ENCODE peak calls at places on chromosome 13, in six cellular contexts. M is fibroblast of lung, S is K562, N is mammary epithelial cell, X is endodermal cell, A is H1. F is an unnamed sample. For H3K9me3, the result is how much of the 10 kb centered on the place peaks cover.

GRCh38 chr13:51778407-51778806 is 25.6 kb downstream of the DHRS12 start:
- DNase-seq in M (no peak), S (no peak), N (no peak), X (no peak), A (no peak), F (no peak)

GRCh38 chr13:40377783-40378182 is 288.7 kb downstream of the FOXO1 start:
- DNase-seq in M (peak), S (no peak), N (no peak), X (no peak), A (no peak), F (peak)

GRCh38 chr13:39910833-39911232 is 255.4 kb downstream of the COG6 start:
- DNase-seq in M (peak), S (no peak), N (peak), X (no peak), A (no peak), F (peak)

GRCh38 chr13:38141792-38142191 is 207.9 kb upstream of the UFM1 start:
- DNase-seq in M (peak), S (no peak), N (peak), X (no peak), A (no peak), F (peak)

GRCh38 chr13:100244431-100244830 is 155.5 kb downstream of the PCCA start:
- DNase-seq in M (peak), S (no peak), N (no peak), X (no peak), A (no peak), F (peak)

GRCh38 chr13:23531446-23531845 is 38.8 kb upstream of the TNFRSF19 start:
- DNase-seq in M (no peak), S (no peak), N (no peak), X (no peak), A (no peak), F (no peak)

GRCh38 chr13:49812806-49813205 is 20.3 kb upstream of the KPNA3 start:
- DNase-seq in M (no peak), S (no peak), N (no peak), X (no peak), A (no peak), F (no peak)

GRCh38 chr13:109622006-109622405 is 164.4 kb downstream of the IRS2 start:
- DNase-seq in M (no peak), S (no peak), N (no peak), X (no peak), A (no peak), F (no peak)

GRCh38 chr13:90485441-90485840 is 862.0 kb upstream of the MIR17HG start:
- DNase-seq in M (peak), S (no peak), N (peak), X (no peak), A (no peak), F (peak)

GRCh38 chr13:29925457-29925856 is 75.0 kb upstream of the UBL3 start:
- DNase-seq in M (peak), S (no peak), N (peak), X (no peak), A (no peak), F (peak)

GRCh38 chr13:112722433-112723250 is 32.8 kb downstream of the ATP11A start:
- DNase-seq in M (peak), S (peak), N (peak), X (peak), A (no peak), F (peak)

GRCh38 chr13:45537506-45537905 is 72.8 kb downstream of the COG3 start:
- DNase-seq in M (no peak), S (no peak), N (no peak), X (no peak), A (no peak), F (no peak)

GRCh38 chr13:85841427-85841826 is 42.2 kb upstream of the SLITRK6 start:
- DNase-seq in M (no peak), S (no peak), N (no peak), X (no peak), A (no peak), F (no peak)

GRCh38 chr13:113500530-113501265 is 10.2 kb upstream of the DCUN1D2 start:
- DNase-seq in M (no peak), S (no peak), N (no peak), X (no peak), A (no peak), F (no peak)

GRCh38 chr13:33307820-33308219 is 22.3 kb upstream of the STARD13 start:
- DNase-seq in M (peak), S (no peak), N (no peak), X (no peak), A (no peak), F (peak)

GRCh38 chr13:33313504-33313903 is 27.9 kb upstream of the STARD13 start:
- DNase-seq in M (no peak), S (no peak), N (no peak), X (no peak), A (no peak), F (no peak)

GRCh38 chr13:33310245-33311038 is 24.9 kb upstream of the STARD13 start:
- DNase-seq in M (no peak), S (no peak), N (no peak), X (no peak), A (no peak), F (no peak)

GRCh38 chr13:33311040-33311439 is 25.5 kb upstream of the STARD13 start:
- DNase-seq in M (no peak), S (no peak), N (no peak), X (no peak), A (no peak), F (no peak)

GRCh38 chr13:33312150-33312908 is 26.8 kb upstream of the STARD13 start:
- DNase-seq in M (peak), S (no peak), N (peak), X (no peak), A (no peak), F (no peak)
- TF ChIP-seq CTCF in M (peak), S (no peak), N (no peak), X (peak), A (no peak), F (no peak)

GRCh38 chr13:18954254-18954653 is 227.4 kb downstream of the TUBA3C start:
- DNase-seq in M (no peak), S (no peak), N (no peak), X (no peak), A (no peak), F (no peak)
- H3K9me3 ChIP-seq in M (under half), S (under half), N (half or more), X (half or more), A (half or more), F (under half)

GRCh38 chr13:66581691-66582090 is 648.4 kb downstream of the PCDH9 start:
- DNase-seq in M (no peak), S (no peak), N (no peak), X (no peak), A (no peak), F (no peak)

GRCh38 chr13:66574606-66575005 is 655.5 kb downstream of the PCDH9 start:
- DNase-seq in M (peak), S (no peak), N (no peak), X (no peak), A (no peak), F (peak)

GRCh38 chr13:66576381-66576780 is 653.8 kb downstream of the PCDH9 start:
- DNase-seq in M (no peak), S (no peak), N (no peak), X (no peak), A (no peak), F (no peak)

GRCh38 chr13:66578305-66578704 is 651.8 kb downstream of the PCDH9 start:
- DNase-seq in M (peak), S (no peak), N (no peak), X (no peak), A (no peak), F (peak)

DNA sequence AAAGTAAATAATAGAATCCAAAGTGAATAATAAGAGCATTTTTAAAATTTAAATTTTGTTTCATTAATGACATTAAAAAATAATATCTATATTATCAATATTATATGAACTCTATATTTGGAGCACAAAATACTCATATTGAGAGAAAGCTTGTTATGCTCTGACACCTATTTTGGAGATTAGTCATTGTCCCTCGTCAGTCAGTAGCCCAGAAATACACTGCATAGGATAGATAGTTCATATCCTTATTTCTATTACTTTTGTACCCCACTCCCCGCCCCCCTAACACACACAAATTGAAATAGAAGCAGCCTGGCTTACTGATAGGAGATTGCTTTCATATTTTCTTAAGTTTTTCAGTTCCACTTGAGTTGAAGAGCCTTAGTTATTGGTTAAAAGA is 652.8 kb downstream of the PCDH9 start:
- DNase-seq in M (no peak), S (no peak), N (no peak), X (no peak), A (no peak), F (no peak)
- H3K9ac ChIP-seq in M (no peak), S (no peak), N (no peak), X (no peak), A (no peak), F (no peak)

GRCh38 chr13:53778937-53779336 is 750.3 kb downstream of the OLFM4 start:
- DNase-seq in M (no peak), S (no peak), N (no peak), X (no peak), A (no peak), F (no peak)

GRCh38 chr13:53775807-53776206 is 747.2 kb downstream of the OLFM4 start:
- DNase-seq in M (no peak), S (no peak), N (no peak), X (no peak), A (no peak), F (no peak)
- TF ChIP-seq CTCF in M (no peak), S (no peak), N (no peak), X (peak), A (no peak), F (no peak)

GRCh38 chr13:83220241-83220640 is 662.0 kb downstream of the SLITRK1 start:
- DNase-seq in M (peak), S (no peak), N (peak), X (no peak), A (no peak), F (no peak)

GRCh38 chr13:83219832-83220231 is 662.4 kb downstream of the SLITRK1 start:
- DNase-seq in M (no peak), S (no peak), N (no peak), X (no peak), A (no peak), F (no peak)

GRCh38 chr13:83214452-83214851 is 667.8 kb downstream of the SLITRK1 start:
- DNase-seq in M (peak), S (no peak), N (no peak), X (no peak), A (no peak), F (no peak)

GRCh38 chr13:83215627-83216026 is 666.6 kb downstream of the SLITRK1 start:
- DNase-seq in M (peak), S (no peak), N (peak), X (no peak), A (no peak), F (peak)

DNA sequence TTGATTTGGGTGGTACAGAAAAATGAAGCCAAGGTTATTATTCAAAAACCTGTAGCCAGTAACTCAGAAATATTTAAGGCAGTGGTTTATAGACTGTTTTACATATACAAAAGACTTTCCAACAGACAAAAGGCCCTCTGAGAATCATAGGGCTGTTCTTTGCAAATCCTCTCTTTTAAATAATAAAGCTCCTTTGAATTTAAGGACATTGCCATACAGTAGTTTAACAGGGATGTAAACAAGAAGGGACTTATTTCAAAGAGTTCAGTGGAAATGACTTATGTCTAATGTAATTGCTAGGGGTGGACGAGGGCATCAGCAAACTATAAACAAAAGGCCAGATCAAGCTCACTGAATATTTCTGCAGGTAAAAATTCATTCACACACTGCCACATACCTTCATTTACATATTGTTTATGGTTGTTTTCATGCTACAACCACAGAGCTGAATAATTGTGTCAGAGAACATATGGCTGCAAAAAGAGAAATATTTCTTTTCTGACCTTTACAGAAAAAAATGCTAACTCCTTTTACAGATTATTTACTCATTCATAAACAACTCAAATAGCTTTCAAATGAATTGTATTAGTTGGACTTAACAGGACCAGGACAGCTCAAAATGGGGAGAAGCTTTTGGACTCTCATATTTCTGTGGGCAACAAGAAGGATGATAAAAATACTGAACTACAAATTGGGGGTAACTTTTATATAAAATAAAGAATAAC is 665.6 kb downstream of the SLITRK1 start:
- DNase-seq in M (peak), S (no peak), N (no peak), X (no peak), A (no peak), F (no peak)
- H3K9me3 ChIP-seq in M (under half), S (under half), N (under half), X (under half), A (under half), F (under half)

GRCh38 chr13:31749929-31750328 is 10.6 kb downstream of the RXFP2 start:
- DNase-seq in M (peak), S (no peak), N (peak), X (no peak), A (no peak), F (peak)

GRCh38 chr13:31756346-31756745 is 17.0 kb downstream of the RXFP2 start:
- DNase-seq in M (peak), S (no peak), N (peak), X (no peak), A (no peak), F (peak)

GRCh38 chr13:31755211-31755610 is 15.9 kb downstream of the RXFP2 start:
- DNase-seq in M (no peak), S (no peak), N (no peak), X (no peak), A (no peak), F (no peak)

DNA sequence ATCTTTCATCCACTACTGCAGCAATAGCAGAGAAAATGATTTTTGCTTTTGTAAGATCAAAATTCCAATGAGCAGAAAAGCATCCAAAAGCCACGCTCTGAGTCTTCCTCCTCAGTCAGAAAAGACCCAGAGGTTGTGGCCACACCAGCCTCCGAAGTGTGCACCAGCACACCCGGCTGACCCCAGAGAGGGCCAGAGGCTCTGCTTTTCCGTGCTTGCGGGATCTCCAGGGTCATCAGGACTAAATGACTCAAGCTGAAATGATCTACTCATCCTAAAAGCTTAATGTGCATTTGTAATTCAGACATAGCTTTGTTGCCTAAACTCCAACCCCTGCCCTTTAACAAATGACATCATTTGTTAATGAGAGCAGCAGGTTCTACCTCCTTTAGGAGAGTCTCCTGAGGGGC is 16.5 kb downstream of the RXFP2 start:
- DNase-seq in M (peak), S (no peak), N (no peak), X (no peak), A (no peak), F (peak)
- H3K9ac ChIP-seq in M (peak), S (no peak), N (no peak), X (no peak), A (no peak), F (peak)

DNA sequence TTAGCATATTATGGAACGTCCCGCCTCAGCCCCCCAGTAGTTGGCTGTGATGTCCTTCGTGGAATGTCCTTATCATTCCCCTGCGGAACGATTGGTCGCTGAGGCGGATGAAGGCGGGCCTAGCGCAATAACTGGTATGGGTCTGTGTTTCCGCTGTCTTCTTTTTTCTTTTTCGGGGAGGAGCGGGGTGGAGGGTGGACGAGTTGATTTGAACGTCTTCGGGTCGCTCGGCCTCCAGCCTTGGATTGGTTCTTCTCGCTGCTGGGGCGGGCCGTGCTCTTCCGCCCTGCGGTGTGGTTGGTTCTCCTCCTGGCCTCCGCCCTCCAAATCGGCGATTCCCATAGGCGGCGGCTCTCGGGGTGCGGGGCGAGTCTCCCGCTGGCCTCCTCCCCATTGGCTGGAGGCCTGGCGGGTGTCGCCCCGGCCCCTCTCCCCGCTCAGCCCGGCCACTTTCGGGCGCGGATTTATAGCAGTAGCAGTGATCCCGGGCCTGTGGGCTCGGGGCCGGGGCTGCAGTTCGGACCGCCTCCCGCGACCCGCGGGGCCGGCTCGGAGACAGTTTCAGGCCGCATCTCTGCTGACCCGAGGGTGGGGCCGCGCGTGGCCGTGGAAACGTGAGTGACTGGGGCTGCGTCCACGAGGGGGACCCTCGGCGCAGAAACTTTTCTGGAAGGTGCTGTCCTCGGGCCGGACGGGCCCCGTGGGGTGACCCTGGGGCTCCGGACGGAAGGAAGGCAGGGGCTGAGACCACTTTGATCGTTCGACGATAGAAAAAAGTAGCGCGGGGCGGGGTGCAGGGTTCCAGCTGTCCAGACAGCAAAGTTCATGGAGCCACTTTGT is 2.1 kb downstream of the ING1 start:
- DNase-seq in M (peak), S (peak), N (peak), X (peak), A (peak), F (peak)
- TF ChIP-seq CTCF in M (peak), S (no peak), N (no peak), X (peak), A (no peak), F (no peak)

DNA sequence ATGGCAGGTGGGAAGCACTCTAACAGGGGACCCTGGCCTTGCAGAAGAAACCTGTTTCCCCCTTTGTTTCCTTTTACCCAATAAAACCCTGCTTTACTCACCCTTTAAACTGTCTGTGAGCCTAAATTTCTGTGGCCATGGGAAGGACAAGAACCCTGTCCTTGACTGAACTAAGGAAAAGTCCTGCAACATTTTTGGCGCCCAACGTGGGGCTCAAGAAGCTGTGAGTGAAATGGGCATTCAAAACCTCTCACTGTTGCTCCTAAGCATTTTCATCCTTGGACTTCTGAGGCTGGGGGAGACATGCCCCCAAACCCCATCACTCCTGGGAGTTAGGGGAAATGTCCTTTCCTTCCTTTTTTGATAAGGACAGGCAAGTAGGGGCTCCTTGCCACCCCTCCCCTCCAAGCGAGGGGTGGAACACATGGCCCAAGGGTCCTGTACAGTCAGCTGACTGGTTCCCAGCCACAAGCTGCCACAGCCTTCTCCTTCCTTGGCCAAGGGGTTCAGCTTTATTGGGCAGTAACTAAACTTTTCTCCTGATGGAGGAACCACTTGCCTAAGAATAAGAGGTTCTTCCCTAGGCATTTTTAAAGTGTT is 381.6 kb downstream of the KLF5 start:
- DNase-seq in M (no peak), S (no peak), N (peak), X (no peak), A (no peak), F (no peak)
- H3K9me3 ChIP-seq in M (under half), S (under half), N (under half), X (half or more), A (under half), F (under half)

DNA sequence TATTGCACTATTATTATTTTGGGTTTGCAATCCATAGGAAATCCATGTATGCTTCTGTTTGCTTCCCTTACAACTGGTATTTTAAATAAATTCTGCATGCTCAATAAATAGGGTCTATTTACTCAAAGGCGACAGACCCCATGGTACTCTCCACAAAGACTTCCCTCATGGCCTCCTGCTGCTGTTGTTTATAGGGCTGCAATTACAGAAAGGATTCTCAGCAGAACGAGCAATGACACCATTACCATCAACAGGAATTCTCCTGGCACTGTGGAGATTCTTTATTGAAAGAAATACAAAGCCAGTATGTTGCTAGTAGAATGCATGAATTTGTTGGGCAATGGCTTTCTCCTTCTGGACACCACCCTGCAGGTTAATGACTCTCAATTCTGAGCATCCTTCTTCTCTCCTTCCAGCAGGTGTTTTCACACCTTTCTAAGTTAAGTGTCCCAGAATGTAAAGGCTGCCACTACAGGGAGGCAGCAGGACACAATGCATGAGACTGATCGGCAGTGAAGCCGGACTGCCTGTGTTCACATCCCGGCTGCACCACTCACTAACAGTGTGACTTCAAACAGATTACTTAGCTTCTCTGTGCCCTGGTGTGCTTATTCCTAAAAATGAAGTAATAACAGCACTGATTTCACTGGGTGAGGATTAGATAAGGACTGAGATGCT is 360.2 kb downstream of the DNAJC15 start:
- DNase-seq in M (no peak), S (no peak), N (no peak), X (peak), A (no peak), F (no peak)
- H3K9ac ChIP-seq in M (no peak), S (no peak), N (no peak), X (no peak), A (no peak), F (no peak)

F was measured in astrocyte.